ENCODE peak calls at places on chromosome 2, in nine cellular contexts. One of them, this sample, is unnamed.

GRCh38 chr2:176096986-176097819 is 2.4 kb upstream of the HOXD12 start:
- DNase-seq in SK-N-SH: peak; percentile 92
- DNase-seq in H1: peak; percentile 86
- DNase-seq in fibroblast of lung: peak; percentile 66
- DNase-seq in endodermal cell: peak; percentile 96
- DNase-seq in DND-41: peak; percentile 86
- DNase-seq in neural progenitor cell: peak; percentile 66
- DNase-seq in MM.1S: peak; percentile 84
- DNase-seq in H9: peak; percentile 94
- DNase-seq in this sample: peak; percentile 75

GRCh38 chr2:218036371-218036770 is 32.7 kb upstream of the RUFY4 start:
- DNase-seq in SK-N-SH: no peak
- DNase-seq in H1: no peak
- DNase-seq in fibroblast of lung: no peak
- DNase-seq in endodermal cell: peak; percentile 39
- DNase-seq in DND-41: no peak
- DNase-seq in neural progenitor cell: no peak
- DNase-seq in MM.1S: no peak
- DNase-seq in H9: no peak
- DNase-seq in this sample: no peak

GRCh38 chr2:20378891-20379519 is 28.4 kb upstream of the PUM2 start:
- DNase-seq in SK-N-SH: peak; percentile 93
- DNase-seq in H1: peak; percentile 34
- DNase-seq in fibroblast of lung: peak; percentile 94
- DNase-seq in endodermal cell: peak; percentile 92
- DNase-seq in DND-41: no peak
- DNase-seq in neural progenitor cell: peak; percentile 86
- DNase-seq in MM.1S: no peak
- DNase-seq in H9: peak; percentile 85
- DNase-seq in this sample: peak; percentile 81

GRCh38 chr2:104638162-104638561 is 215.8 kb upstream of the POU3F3 start:
- DNase-seq in SK-N-SH: peak; percentile 42
- DNase-seq in H1: no peak
- DNase-seq in fibroblast of lung: no peak
- DNase-seq in endodermal cell: no peak
- DNase-seq in DND-41: no peak
- DNase-seq in neural progenitor cell: no peak
- DNase-seq in MM.1S: no peak
- DNase-seq in H9: no peak
- DNase-seq in this sample: no peak

GRCh38 chr2:127355407-127356008 is 32.3 kb downstream of the MAP3K2 start:
- DNase-seq in SK-N-SH: peak; percentile 33
- DNase-seq in H1: no peak
- DNase-seq in fibroblast of lung: peak; percentile 21
- DNase-seq in endodermal cell: no peak
- DNase-seq in DND-41: no peak
- DNase-seq in neural progenitor cell: peak; percentile 18
- DNase-seq in MM.1S: peak; percentile 45
- DNase-seq in H9: no peak
- DNase-seq in this sample: no peak

GRCh38 chr2:218033590-218034496 is 31.0 kb upstream of the TNS1 start:
- DNase-seq in SK-N-SH: no peak
- DNase-seq in H1: no peak
- DNase-seq in fibroblast of lung: no peak
- DNase-seq in endodermal cell: peak; percentile 77
- DNase-seq in DND-41: peak; percentile 3
- DNase-seq in neural progenitor cell: peak; percentile 61
- DNase-seq in MM.1S: no peak
- DNase-seq in H9: peak; percentile 58
- DNase-seq in this sample: peak; percentile 17

GRCh38 chr2:317501-318424 is 29.9 kb upstream of the ALKAL2 start:
- DNase-seq in SK-N-SH: no peak
- DNase-seq in H1: no peak
- DNase-seq in fibroblast of lung: peak; percentile 40
- DNase-seq in endodermal cell: peak; percentile 71
- DNase-seq in DND-41: no peak
- DNase-seq in neural progenitor cell: peak; percentile 67
- DNase-seq in MM.1S: no peak
- DNase-seq in H9: no peak
- DNase-seq in this sample: no peak

GRCh38 chr2:48560546-48561209 is 30.7 kb downstream of the STON1 start:
- DNase-seq in SK-N-SH: peak; percentile 28
- DNase-seq in H1: no peak
- DNase-seq in fibroblast of lung: no peak
- DNase-seq in endodermal cell: no peak
- DNase-seq in DND-41: peak; percentile 17
- DNase-seq in neural progenitor cell: peak; percentile 36
- DNase-seq in MM.1S: no peak
- DNase-seq in H9: peak; percentile 39
- DNase-seq in this sample: no peak

GRCh38 chr2:193272011-193272410 is 1077.3 kb upstream of the TMEFF2 start:
- DNase-seq in SK-N-SH: no peak
- DNase-seq in H1: no peak
- DNase-seq in fibroblast of lung: no peak
- DNase-seq in endodermal cell: no peak
- DNase-seq in DND-41: no peak
- DNase-seq in neural progenitor cell: no peak
- DNase-seq in MM.1S: no peak
- DNase-seq in H9: no peak
- DNase-seq in this sample: no peak

GRCh38 chr2:73223821-73224220 is 9.2 kb downstream of the PRADC1 start:
- DNase-seq in SK-N-SH: no peak
- DNase-seq in H1: no peak
- DNase-seq in fibroblast of lung: no peak
- DNase-seq in endodermal cell: no peak
- DNase-seq in DND-41: no peak
- DNase-seq in neural progenitor cell: no peak
- DNase-seq in MM.1S: no peak
- DNase-seq in H9: no peak
- DNase-seq in this sample: no peak

GRCh38 chr2:46735108-46735691 is 180.4 kb downstream of the MCFD2 start:
- DNase-seq in SK-N-SH: no peak
- DNase-seq in H1: no peak
- DNase-seq in fibroblast of lung: no peak
- DNase-seq in endodermal cell: no peak
- DNase-seq in DND-41: no peak
- DNase-seq in neural progenitor cell: no peak
- DNase-seq in MM.1S: no peak
- DNase-seq in H9: no peak
- DNase-seq in this sample: no peak

GRCh38 chr2:1784087-1784486 is 39.8 kb upstream of the PXDN start:
- DNase-seq in SK-N-SH: peak; percentile 71
- DNase-seq in H1: no peak
- DNase-seq in fibroblast of lung: peak; percentile 29
- DNase-seq in endodermal cell: no peak
- DNase-seq in DND-41: no peak
- DNase-seq in neural progenitor cell: no peak
- DNase-seq in MM.1S: no peak
- DNase-seq in H9: no peak
- DNase-seq in this sample: no peak

GRCh38 chr2:163347982-163348842 is 387.6 kb downstream of the FIGN start:
- DNase-seq in SK-N-SH: no peak
- DNase-seq in H1: peak; percentile 73
- DNase-seq in fibroblast of lung: peak; percentile 79
- DNase-seq in endodermal cell: peak; percentile 96
- DNase-seq in DND-41: no peak
- DNase-seq in neural progenitor cell: peak; percentile 91
- DNase-seq in MM.1S: no peak
- DNase-seq in H9: peak; percentile 93
- DNase-seq in this sample: peak; percentile 46

GRCh38 chr2:237486819-237487448 is at the start of gene MLPH:
- DNase-seq in SK-N-SH: peak; percentile 81
- DNase-seq in H1: no peak
- DNase-seq in fibroblast of lung: peak; percentile 49
- DNase-seq in endodermal cell: peak; percentile 80
- DNase-seq in DND-41: no peak
- DNase-seq in neural progenitor cell: peak; percentile 66
- DNase-seq in MM.1S: no peak
- DNase-seq in H9: no peak
- DNase-seq in this sample: peak; percentile 83

GRCh38 chr2:70141754-70142589 is 48.8 kb downstream of the C2orf42 start:
- DNase-seq in SK-N-SH: peak; percentile 81
- DNase-seq in H1: no peak
- DNase-seq in fibroblast of lung: peak; percentile 55
- DNase-seq in endodermal cell: peak; percentile 87
- DNase-seq in DND-41: peak; percentile 64
- DNase-seq in neural progenitor cell: peak; percentile 86
- DNase-seq in MM.1S: no peak
- DNase-seq in H9: peak; percentile 70
- DNase-seq in this sample: no peak

GRCh38 chr2:141554810-141555209 is 576.0 kb downstream of the LRP1B start:
- DNase-seq in SK-N-SH: peak; percentile 7
- DNase-seq in H1: no peak
- DNase-seq in fibroblast of lung: peak; percentile 68
- DNase-seq in endodermal cell: peak; percentile 56
- DNase-seq in DND-41: peak; percentile 48
- DNase-seq in neural progenitor cell: peak; percentile 63
- DNase-seq in MM.1S: peak; percentile 26
- DNase-seq in H9: peak; percentile 34
- DNase-seq in this sample: no peak

GRCh38 chr2:64686283-64686956 is 32.7 kb upstream of the SERTAD2 start:
- DNase-seq in SK-N-SH: no peak
- DNase-seq in H1: no peak
- DNase-seq in fibroblast of lung: no peak
- DNase-seq in endodermal cell: peak; percentile 55
- DNase-seq in DND-41: no peak
- DNase-seq in neural progenitor cell: no peak
- DNase-seq in MM.1S: no peak
- DNase-seq in H9: peak; percentile 37
- DNase-seq in this sample: no peak

GRCh38 chr2:131031431-131031841 is 61.8 kb downstream of the FAM168B start:
- DNase-seq in SK-N-SH: no peak
- DNase-seq in H1: no peak
- DNase-seq in fibroblast of lung: no peak
- DNase-seq in endodermal cell: no peak
- DNase-seq in DND-41: no peak
- DNase-seq in neural progenitor cell: no peak
- DNase-seq in MM.1S: no peak
- DNase-seq in H9: no peak
- DNase-seq in this sample: no peak

GRCh38 chr2:86442642-86443005 is 1.5 kb downstream of the KDM3A start:
- DNase-seq in SK-N-SH: peak; percentile 73
- DNase-seq in H1: peak; percentile 21
- DNase-seq in fibroblast of lung: peak; percentile 94
- DNase-seq in endodermal cell: peak; percentile 75
- DNase-seq in DND-41: peak; percentile 84
- DNase-seq in neural progenitor cell: peak; percentile 63
- DNase-seq in MM.1S: peak; percentile 73
- DNase-seq in H9: peak; percentile 73
- DNase-seq in this sample: peak; percentile 88
- H3K9ac ChIP-seq in SK-N-SH: peak overlapping the region; percentile 84
- H3K9ac ChIP-seq in H1: no peak overlapping the region
- H3K9ac ChIP-seq in fibroblast of lung: no peak overlapping the region
- H3K9ac ChIP-seq in endodermal cell: peak overlapping the region; percentile 50
- H3K9ac ChIP-seq in DND-41: peak overlapping the region; percentile 75
- H3K9ac ChIP-seq in neural progenitor cell: no peak overlapping the region
- H3K9ac ChIP-seq in MM.1S: peak overlapping the region; percentile 70
- H3K9ac ChIP-seq in H9: no peak overlapping the region
- H3K9ac ChIP-seq in this sample: peak overlapping the region; percentile 93

GRCh38 chr2:80363330-80363729 is 58.8 kb upstream of the LRRTM1 start:
- DNase-seq in SK-N-SH: no peak
- DNase-seq in H1: no peak
- DNase-seq in fibroblast of lung: no peak
- DNase-seq in endodermal cell: no peak
- DNase-seq in DND-41: no peak
- DNase-seq in neural progenitor cell: peak; percentile 20
- DNase-seq in MM.1S: no peak
- DNase-seq in H9: no peak
- DNase-seq in this sample: no peak
- H3K27me3 ChIP-seq in SK-N-SH: no peaks in the 10 kb centered on the region
- H3K27me3 ChIP-seq in H1: peaks cover 1% of the 10 kb centered on the region
- H3K27me3 ChIP-seq in fibroblast of lung: no peaks in the 10 kb centered on the region
- H3K27me3 ChIP-seq in endodermal cell: no peaks in the 10 kb centered on the region
- H3K27me3 ChIP-seq in DND-41: no peaks in the 10 kb centered on the region
- H3K27me3 ChIP-seq in neural progenitor cell: no peaks in the 10 kb centered on the region
- H3K27me3 ChIP-seq in MM.1S: no peaks in the 10 kb centered on the region
- H3K27me3 ChIP-seq in H9: peaks cover 2% of the 10 kb centered on the region
- H3K27me3 ChIP-seq in this sample: no peaks in the 10 kb centered on the region

GRCh38 chr2:233197022-233197421 is 54.5 kb upstream of the ATG16L1 start:
- DNase-seq in SK-N-SH: no peak
- DNase-seq in H1: no peak
- DNase-seq in fibroblast of lung: no peak
- DNase-seq in endodermal cell: no peak
- DNase-seq in DND-41: no peak
- DNase-seq in neural progenitor cell: no peak
- DNase-seq in MM.1S: no peak
- DNase-seq in H9: no peak
- DNase-seq in this sample: no peak

GRCh38 chr2:233199870-233200269 is 51.6 kb upstream of the ATG16L1 start:
- DNase-seq in SK-N-SH: no peak
- DNase-seq in H1: no peak
- DNase-seq in fibroblast of lung: no peak
- DNase-seq in endodermal cell: no peak
- DNase-seq in DND-41: no peak
- DNase-seq in neural progenitor cell: no peak
- DNase-seq in MM.1S: no peak
- DNase-seq in H9: no peak
- DNase-seq in this sample: no peak

GRCh38 chr2:233198026-233198425 is 53.4 kb upstream of the ATG16L1 start:
- DNase-seq in SK-N-SH: no peak
- DNase-seq in H1: no peak
- DNase-seq in fibroblast of lung: no peak
- DNase-seq in endodermal cell: no peak
- DNase-seq in DND-41: no peak
- DNase-seq in neural progenitor cell: no peak
- DNase-seq in MM.1S: no peak
- DNase-seq in H9: no peak
- DNase-seq in this sample: no peak

GRCh38 chr2:233193738-233194137 is 57.7 kb upstream of the ATG16L1 start:
- DNase-seq in SK-N-SH: no peak
- DNase-seq in H1: no peak
- DNase-seq in fibroblast of lung: no peak
- DNase-seq in endodermal cell: no peak
- DNase-seq in DND-41: no peak
- DNase-seq in neural progenitor cell: no peak
- DNase-seq in MM.1S: no peak
- DNase-seq in H9: no peak
- DNase-seq in this sample: no peak

DNA sequence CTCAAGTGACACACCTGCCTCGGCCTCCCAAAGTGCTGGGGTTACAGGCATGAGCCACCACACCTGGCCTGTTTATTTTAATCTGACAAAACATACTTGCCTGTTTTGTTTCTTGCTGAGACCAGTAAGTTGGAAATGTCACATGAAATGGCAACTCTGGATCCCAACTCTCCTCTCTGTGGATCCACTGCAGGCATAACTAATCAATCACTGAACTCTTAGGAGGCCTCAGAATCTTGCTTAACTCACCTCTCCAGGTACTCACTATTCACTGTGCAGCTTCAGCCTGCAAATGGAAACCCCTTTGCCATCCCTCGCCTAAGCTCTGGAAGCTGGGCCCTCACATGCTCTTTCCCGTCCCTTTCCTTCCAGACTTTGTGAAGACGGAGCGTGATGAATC is 56.4 kb upstream of the ATG16L1 start:
- DNase-seq in SK-N-SH: no peak
- DNase-seq in H1: no peak
- DNase-seq in fibroblast of lung: no peak
- DNase-seq in endodermal cell: no peak
- DNase-seq in DND-41: no peak
- DNase-seq in neural progenitor cell: no peak
- DNase-seq in MM.1S: no peak
- DNase-seq in H9: no peak
- DNase-seq in this sample: no peak
- TF ChIP-seq CTCF in SK-N-SH: no peak
- TF ChIP-seq CTCF in H1: no peak
- TF ChIP-seq CTCF in fibroblast of lung: no peak
- TF ChIP-seq CTCF in endodermal cell: no peak
- TF ChIP-seq CTCF in DND-41: no peak
- TF ChIP-seq CTCF in neural progenitor cell: no peak
- TF ChIP-seq CTCF in MM.1S: no peak
- TF ChIP-seq CTCF in H9: no peak
- TF ChIP-seq CTCF in this sample: no peak

GRCh38 chr2:41894563-41895333 is 153.1 kb upstream of the PKDCC start:
- DNase-seq in SK-N-SH: no peak
- DNase-seq in H1: no peak
- DNase-seq in fibroblast of lung: no peak
- DNase-seq in endodermal cell: no peak
- DNase-seq in DND-41: no peak
- DNase-seq in neural progenitor cell: no peak
- DNase-seq in MM.1S: no peak
- DNase-seq in H9: no peak
- DNase-seq in this sample: no peak
- H3K9ac ChIP-seq in SK-N-SH: no peak overlapping the region
- H3K9ac ChIP-seq in H1: no peak overlapping the region
- H3K9ac ChIP-seq in fibroblast of lung: no peak overlapping the region
- H3K9ac ChIP-seq in endodermal cell: no peak overlapping the region
- H3K9ac ChIP-seq in DND-41: no peak overlapping the region
- H3K9ac ChIP-seq in neural progenitor cell: no peak overlapping the region
- H3K9ac ChIP-seq in MM.1S: no peak overlapping the region
- H3K9ac ChIP-seq in H9: no peak overlapping the region
- H3K9ac ChIP-seq in this sample: no peak overlapping the region

This sample was measured in colonic mucosa.